ENCODE peak calls at places on chromosomes 5 and 9, in five cellular contexts. G is pancreas, J is right cardiac atrium, S is right lobe of liver, T is heart right ventricle. X is an unnamed sample. For H3K4me1, the result is how much of the 10 kb centered on the place peaks cover.

GRCh38 chr5:33310471-33310870 is 130.3 kb upstream of the TARS1 start:
- DNase-seq in G (no peak), J (no peak), S (no peak), T (no peak), X (no peak)

GRCh38 chr9:111959468-111959941 is 62.9 kb downstream of the UGCG start:
- DNase-seq in G (peak), J (no peak), S (no peak), T (no peak), X (peak)

GRCh38 chr9:34332370-34332964 is 3.1 kb downstream of the NUDT2 start:
- DNase-seq in G (no peak), J (no peak), S (no peak), T (no peak), X (no peak)

GRCh38 chr5:5025774-5026406 is 114.2 kb upstream of the ADAMTS16 start:
- DNase-seq in G (no peak), J (no peak), S (no peak), T (no peak), X (peak)

GRCh38 chr5:173926359-173926758 is 38.2 kb downstream of the CPEB4 start:
- DNase-seq in G (no peak), J (no peak), S (no peak), T (peak), X (no peak)

GRCh38 chr5:91207248-91207647 is 175.9 kb downstream of the ARRDC3 start:
- DNase-seq in G (no peak), J (no peak), S (no peak), T (no peak), X (no peak)

GRCh38 chr5:9895305-9895650 is 265.1 kb upstream of the TAS2R1 start:
- DNase-seq in G (no peak), J (no peak), S (no peak), T (no peak), X (no peak)

GRCh38 chr9:125255781-125256391 is 5.7 kb upstream of the GAPVD1 start:
- DNase-seq in G (no peak), J (no peak), S (peak), T (no peak), X (no peak)

GRCh38 chr9:132114102-132114707 is 34.5 kb upstream of the MED27 start:
- DNase-seq in G (peak), J (peak), S (peak), T (peak), X (peak)

GRCh38 chr9:4861145-4861544 is 68.4 kb downstream of the RCL1 start:
- DNase-seq in G (no peak), J (no peak), S (no peak), T (no peak), X (no peak)

GRCh38 chr9:1871486-1872181 is 143.5 kb upstream of the SMARCA2 start:
- DNase-seq in G (no peak), J (no peak), S (no peak), T (no peak), X (no peak)

GRCh38 chr5:85868070-85868469 is 749.7 kb upstream of the COX7C start:
- DNase-seq in G (no peak), J (no peak), S (no peak), T (no peak), X (no peak)

GRCh38 chr5:71582945-71583584 is 4.1 kb upstream of the MCCC2 start:
- DNase-seq in G (no peak), J (no peak), S (no peak), T (no peak), X (no peak)

GRCh38 chr5:71601222-71602026 is 14.3 kb downstream of the MCCC2 start:
- DNase-seq in G (peak), J (no peak), S (no peak), T (peak), X (peak)

GRCh38 chr9:107172160-107172978 is 110.7 kb upstream of the RAD23B start:
- DNase-seq in G (peak), J (peak), S (peak), T (peak), X (peak)

GRCh38 chr9:108836771-108837170 is 19.0 kb downstream of the ACTL7B start:
- DNase-seq in G (no peak), J (no peak), S (no peak), T (no peak), X (no peak)

GRCh38 chr9:132673355-132673754 is 3.1 kb downstream of the GTF3C4 start:
- DNase-seq in G (no peak), J (no peak), S (no peak), T (no peak), X (no peak)

GRCh38 chr5:82277613-82277986 is 554 bp downstream of the RPS23 start:
- DNase-seq in G (no peak), J (no peak), S (no peak), T (no peak), X (no peak)

GRCh38 chr5:180523629-180524466 is 29.7 kb downstream of the CNOT6 start:
- DNase-seq in G (no peak), J (no peak), S (no peak), T (no peak), X (no peak)

GRCh38 chr9:19642256-19642655 is 146.6 kb downstream of the SLC24A2 start:
- DNase-seq in G (no peak), J (no peak), S (no peak), T (no peak), X (no peak)

GRCh38 chr9:128523199-128523925 is 18.8 kb downstream of the GLE1 start:
- DNase-seq in G (no peak), J (peak), S (peak), T (no peak), X (no peak)

GRCh38 chr9:132744881-132745761 is 74.9 kb downstream of the GTF3C4 start:
- DNase-seq in G (no peak), J (no peak), S (peak), T (no peak), X (no peak)

GRCh38 chr5:56839062-56839461 is 23.7 kb downstream of the MAP3K1 start:
- DNase-seq in G (no peak), J (no peak), S (no peak), T (no peak), X (no peak)

GRCh38 chr9:88938181-88938580 is 53.1 kb upstream of the S1PR3 start:
- DNase-seq in G (no peak), J (no peak), S (no peak), T (no peak), X (no peak)

GRCh38 chr9:129584136-129584535 is 36.8 kb downstream of the C9orf50 start:
- DNase-seq in G (peak), J (peak), S (no peak), T (peak), X (peak)

GRCh38 chr9:72977670-72978069 is 24.8 kb upstream of the ALDH1A1 start:
- DNase-seq in G (no peak), J (no peak), S (no peak), T (no peak), X (no peak)

GRCh38 chr9:134371731-134372130 is 45.5 kb downstream of the RXRA start:
- DNase-seq in G (no peak), J (peak), S (peak), T (peak), X (no peak)
- H3K4me1 ChIP-seq in G (under half), J (under half), S (half or more), T (half or more), X (under half)

DNA sequence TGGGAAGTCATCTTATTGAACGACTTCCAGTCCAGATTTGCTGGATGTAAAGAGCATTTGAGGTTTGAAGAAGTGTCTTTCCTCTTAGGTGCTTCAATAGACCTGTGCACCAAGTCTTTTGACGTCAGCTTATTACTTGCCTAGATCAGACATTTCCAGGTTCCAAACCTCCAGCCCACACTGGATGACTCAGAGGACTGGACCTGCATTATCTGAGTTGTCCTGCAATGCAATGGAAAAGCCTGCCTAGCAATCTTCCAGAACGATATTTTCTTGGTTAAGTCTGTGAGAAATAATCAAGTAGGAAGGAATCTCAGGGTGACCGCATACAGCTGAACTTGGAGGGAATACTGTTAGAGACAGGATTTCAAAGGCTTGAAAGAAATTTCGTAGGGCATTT is 147.2 kb upstream of the MOCS2 start:
- DNase-seq in G (no peak), J (no peak), S (no peak), T (peak), X (no peak)
- H3K4me3 ChIP-seq in G (no peak), J (no peak), S (no peak), T (no peak), X (no peak)

GRCh38 chr5:172797800-172798199 is 26.8 kb upstream of the DUSP1 start:
- DNase-seq in G (no peak), J (no peak), S (no peak), T (no peak), X (no peak)
- H3K27ac ChIP-seq in G (peak), J (no peak), S (peak), T (no peak), X (peak)

DNA sequence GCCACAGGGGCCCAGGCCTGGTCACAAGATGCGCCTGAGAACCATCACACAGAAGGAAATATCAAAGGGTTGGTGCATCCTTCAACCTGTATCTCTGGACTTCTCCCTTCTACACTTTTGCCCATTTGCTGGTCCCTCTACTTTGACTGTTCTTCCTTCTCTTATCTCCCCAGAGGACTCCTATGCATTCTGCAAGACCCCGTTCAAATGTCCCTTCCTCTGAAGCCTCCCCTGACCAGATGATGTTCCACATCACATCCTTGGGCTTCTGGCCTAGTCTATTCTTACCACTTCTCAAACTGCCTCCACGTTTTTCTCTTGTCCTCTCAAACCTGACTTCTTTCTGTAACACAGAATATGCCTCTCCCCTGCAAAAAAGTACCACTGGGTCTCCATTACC is 34.3 kb downstream of the STK10 start:
- DNase-seq in G (no peak), J (no peak), S (no peak), T (no peak), X (no peak)
- H3K4me1 ChIP-seq in G (under half), J (under half), S (under half), T (under half), X (under half)

GRCh38 chr5:141703133-141703561 is 21.1 kb upstream of the ARAP3 start:
- DNase-seq in G (no peak), J (no peak), S (no peak), T (no peak), X (no peak)
- H3K4me3 ChIP-seq in G (no peak), J (peak), S (no peak), T (peak), X (peak)

GRCh38 chr5:172421020-172421419 is 33.3 kb downstream of the SH3PXD2B start:
- DNase-seq in G (no peak), J (no peak), S (no peak), T (no peak), X (no peak)

GRCh38 chr5:172417983-172418630 is 36.2 kb downstream of the SH3PXD2B start:
- DNase-seq in G (peak), J (peak), S (peak), T (peak), X (peak)

GRCh38 chr5:172420215-172420934 is 34.0 kb downstream of the SH3PXD2B start:
- DNase-seq in G (peak), J (peak), S (peak), T (peak), X (no peak)

GRCh38 chr5:172417130-172417802 is 37.1 kb downstream of the SH3PXD2B start:
- DNase-seq in G (no peak), J (no peak), S (no peak), T (no peak), X (no peak)

GRCh38 chr5:172418847-172419810 is 35.2 kb downstream of the SH3PXD2B start:
- DNase-seq in G (peak), J (peak), S (no peak), T (peak), X (no peak)
- H3K27ac ChIP-seq in G (peak), J (peak), S (peak), T (peak), X (no peak)

GRCh38 chr5:107593009-107593408 is 77.7 kb downstream of the EFNA5 start:
- DNase-seq in G (no peak), J (no peak), S (no peak), T (no peak), X (no peak)

GRCh38 chr5:107601076-107601475 is 69.7 kb downstream of the EFNA5 start:
- DNase-seq in G (no peak), J (no peak), S (no peak), T (no peak), X (no peak)

GRCh38 chr5:107594253-107595045 is 76.3 kb downstream of the EFNA5 start:
- DNase-seq in G (no peak), J (no peak), S (no peak), T (no peak), X (no peak)

GRCh38 chr5:107598958-107599357 is 71.8 kb downstream of the EFNA5 start:
- DNase-seq in G (no peak), J (no peak), S (no peak), T (no peak), X (no peak)

DNA sequence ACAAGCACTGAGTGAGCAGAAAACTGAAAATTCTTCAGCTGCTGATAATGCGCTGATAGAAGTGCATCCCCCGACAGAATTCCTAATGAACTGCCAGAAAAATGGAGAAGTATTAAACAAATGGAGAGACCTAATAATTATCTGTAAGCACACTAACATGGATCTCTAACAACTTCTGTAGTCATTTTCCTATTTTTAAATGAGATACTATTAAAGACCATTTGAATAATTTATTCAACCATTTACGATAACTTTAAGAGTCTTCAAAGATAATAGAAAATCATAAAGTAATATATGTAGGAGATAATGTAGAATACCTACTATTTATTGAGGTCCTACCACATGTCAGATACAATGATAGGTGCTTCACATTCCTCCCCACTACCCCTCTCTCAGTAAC is 72.9 kb downstream of the EFNA5 start:
- DNase-seq in G (no peak), J (no peak), S (no peak), T (no peak), X (no peak)
- H3K4me1 ChIP-seq in G (under half), J (under half), S (under half), T (under half), X (under half)

GRCh38 chr5:17282283-17283120 is 65.1 kb downstream of the BASP1 start:
- DNase-seq in G (no peak), J (no peak), S (no peak), T (no peak), X (peak)
- H3K4me3 ChIP-seq in G (no peak), J (no peak), S (no peak), T (no peak), X (no peak)

DNA sequence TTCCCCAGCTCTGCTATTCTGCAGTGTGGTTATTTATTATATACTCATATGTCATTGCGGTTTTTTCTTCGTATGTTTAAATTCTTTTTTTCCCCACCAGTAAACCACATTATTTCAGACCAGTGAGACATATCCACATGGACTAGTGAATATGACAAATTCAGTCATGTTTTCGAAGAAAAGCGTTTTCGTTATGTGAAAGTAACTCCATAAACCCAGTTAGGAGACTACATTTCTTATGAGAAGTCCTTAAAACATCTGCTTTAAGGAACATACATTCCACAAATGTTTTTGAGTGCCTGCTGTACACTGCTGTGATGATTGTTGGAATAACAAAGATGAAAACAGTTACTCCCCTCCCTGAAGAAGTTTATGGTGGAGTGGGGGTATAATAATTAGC is 591.8 kb upstream of the CLINT1 start:
- DNase-seq in G (no peak), J (no peak), S (no peak), T (no peak), X (peak)
- H3K27ac ChIP-seq in G (no peak), J (no peak), S (no peak), T (peak), X (peak)

X was measured in SJSA1.